ENCODE peak calls at places on chromosomes 1 and 21, in seven cellular contexts. One of them, this sample, is unnamed.

GRCh38 chr1:110339427-110340206 is 440 bp downstream of the RBM15 start:
- DNase-seq in H1: peak; percentile 90
- DNase-seq in SK-N-SH: peak; percentile 62
- DNase-seq in tibial nerve: peak; percentile 34
- DNase-seq in A549: peak; percentile 30
- DNase-seq in stomach: peak; percentile 51
- DNase-seq in transverse colon: peak; percentile 63
- DNase-seq in this sample: no peak

GRCh38 chr1:234972411-234973191 is 156.0 kb downstream of the TOMM20 start:
- DNase-seq in H1: no peak
- DNase-seq in SK-N-SH: no peak
- DNase-seq in tibial nerve: no peak
- DNase-seq in A549: no peak
- DNase-seq in stomach: no peak
- DNase-seq in transverse colon: no peak
- DNase-seq in this sample: no peak

GRCh38 chr1:42922687-42923366 is 35.8 kb downstream of the SLC2A1 start:
- DNase-seq in H1: peak; percentile 68
- DNase-seq in SK-N-SH: peak; percentile 78
- DNase-seq in tibial nerve: no peak
- DNase-seq in A549: peak; percentile 73
- DNase-seq in stomach: no peak
- DNase-seq in transverse colon: peak; percentile 59
- DNase-seq in this sample: no peak

GRCh38 chr1:21665711-21666571 is 3.2 kb downstream of the RAP1GAP start:
- DNase-seq in H1: no peak
- DNase-seq in SK-N-SH: no peak
- DNase-seq in tibial nerve: no peak
- DNase-seq in A549: no peak
- DNase-seq in stomach: peak; percentile 31
- DNase-seq in transverse colon: no peak
- DNase-seq in this sample: peak; percentile 9

GRCh38 chr1:15423355-15424077 is 13.8 kb downstream of the EFHD2 start:
- DNase-seq in H1: no peak
- DNase-seq in SK-N-SH: no peak
- DNase-seq in tibial nerve: no peak
- DNase-seq in A549: no peak
- DNase-seq in stomach: no peak
- DNase-seq in transverse colon: no peak
- DNase-seq in this sample: no peak

GRCh38 chr1:18045206-18045605 is 62.4 kb upstream of the IGSF21 start:
- DNase-seq in H1: no peak
- DNase-seq in SK-N-SH: no peak
- DNase-seq in tibial nerve: no peak
- DNase-seq in A549: no peak
- DNase-seq in stomach: no peak
- DNase-seq in transverse colon: no peak
- DNase-seq in this sample: no peak

GRCh38 chr1:201624741-201625646 is 86.1 kb downstream of the NAV1 start:
- DNase-seq in H1: no peak
- DNase-seq in SK-N-SH: no peak
- DNase-seq in tibial nerve: no peak
- DNase-seq in A549: no peak
- DNase-seq in stomach: no peak
- DNase-seq in transverse colon: no peak
- DNase-seq in this sample: no peak

GRCh38 chr1:1665815-1666251 is 7.0 kb upstream of the CDK11B start:
- DNase-seq in H1: peak; percentile 88
- DNase-seq in SK-N-SH: peak; percentile 78
- DNase-seq in tibial nerve: no peak
- DNase-seq in A549: no peak
- DNase-seq in stomach: peak; percentile 26
- DNase-seq in transverse colon: no peak
- DNase-seq in this sample: peak; percentile 51

GRCh38 chr1:226814751-226815496 is 55.5 kb upstream of the PSEN2 start:
- DNase-seq in H1: no peak
- DNase-seq in SK-N-SH: no peak
- DNase-seq in tibial nerve: no peak
- DNase-seq in A549: peak; percentile 56
- DNase-seq in stomach: peak; percentile 63
- DNase-seq in transverse colon: peak; percentile 73
- DNase-seq in this sample: peak; percentile 62

GRCh38 chr1:76291186-76291585 is 216.6 kb downstream of the ST6GALNAC3 start:
- DNase-seq in H1: no peak
- DNase-seq in SK-N-SH: no peak
- DNase-seq in tibial nerve: no peak
- DNase-seq in A549: no peak
- DNase-seq in stomach: no peak
- DNase-seq in transverse colon: no peak
- DNase-seq in this sample: no peak

GRCh38 chr1:225888898-225889690 is at the start of gene LEFTY1:
- DNase-seq in H1: no peak
- DNase-seq in SK-N-SH: peak; percentile 40
- DNase-seq in tibial nerve: no peak
- DNase-seq in A549: no peak
- DNase-seq in stomach: no peak
- DNase-seq in transverse colon: peak; percentile 73
- DNase-seq in this sample: no peak

GRCh38 chr1:61591316-61591715 is 133.6 kb downstream of the TM2D1 start:
- DNase-seq in H1: no peak
- DNase-seq in SK-N-SH: no peak
- DNase-seq in tibial nerve: no peak
- DNase-seq in A549: no peak
- DNase-seq in stomach: no peak
- DNase-seq in transverse colon: no peak
- DNase-seq in this sample: no peak

GRCh38 chr1:29576510-29576909 is 340.2 kb downstream of the PTPRU start:
- DNase-seq in H1: no peak
- DNase-seq in SK-N-SH: no peak
- DNase-seq in tibial nerve: no peak
- DNase-seq in A549: no peak
- DNase-seq in stomach: no peak
- DNase-seq in transverse colon: no peak
- DNase-seq in this sample: no peak

GRCh38 chr1:173869108-173869359 is 854 bp downstream of the ZBTB37 start:
- DNase-seq in H1: no peak
- DNase-seq in SK-N-SH: no peak
- DNase-seq in tibial nerve: no peak
- DNase-seq in A549: no peak
- DNase-seq in stomach: no peak
- DNase-seq in transverse colon: no peak
- DNase-seq in this sample: no peak

GRCh38 chr1:48109390-48110009 is 112.3 kb upstream of the TRABD2B start:
- DNase-seq in H1: no peak
- DNase-seq in SK-N-SH: peak; percentile 36
- DNase-seq in tibial nerve: no peak
- DNase-seq in A549: no peak
- DNase-seq in stomach: no peak
- DNase-seq in transverse colon: no peak
- DNase-seq in this sample: peak; percentile 23

GRCh38 chr1:3717715-3718601 is 34.3 kb upstream of the CCDC27 start:
- DNase-seq in H1: peak; percentile 92
- DNase-seq in SK-N-SH: no peak
- DNase-seq in tibial nerve: no peak
- DNase-seq in A549: no peak
- DNase-seq in stomach: no peak
- DNase-seq in transverse colon: no peak
- DNase-seq in this sample: no peak

GRCh38 chr1:201350361-201350725 is 27.1 kb downstream of the TNNT2 start:
- DNase-seq in H1: no peak
- DNase-seq in SK-N-SH: no peak
- DNase-seq in tibial nerve: no peak
- DNase-seq in A549: no peak
- DNase-seq in stomach: no peak
- DNase-seq in transverse colon: no peak
- DNase-seq in this sample: no peak

GRCh38 chr1:111742938-111743549 is 3.8 kb upstream of the INKA2 start:
- DNase-seq in H1: no peak
- DNase-seq in SK-N-SH: no peak
- DNase-seq in tibial nerve: no peak
- DNase-seq in A549: no peak
- DNase-seq in stomach: no peak
- DNase-seq in transverse colon: no peak
- DNase-seq in this sample: no peak

GRCh38 chr21:32578107-32578691 is 7.1 kb downstream of the TCP10L start:
- DNase-seq in H1: peak; percentile 70
- DNase-seq in SK-N-SH: peak; percentile 44
- DNase-seq in tibial nerve: no peak
- DNase-seq in A549: no peak
- DNase-seq in stomach: no peak
- DNase-seq in transverse colon: peak; percentile 34
- DNase-seq in this sample: no peak

GRCh38 chr1:178501705-178502329 is 5.1 kb upstream of the CLEC20A start:
- DNase-seq in H1: peak; percentile 96
- DNase-seq in SK-N-SH: peak; percentile 85
- DNase-seq in tibial nerve: peak; percentile 37
- DNase-seq in A549: peak; percentile 80
- DNase-seq in stomach: peak; percentile 77
- DNase-seq in transverse colon: peak; percentile 75
- DNase-seq in this sample: peak; percentile 70

GRCh38 chr21:21996891-21997290 is 998.7 kb downstream of the NCAM2 start:
- DNase-seq in H1: no peak
- DNase-seq in SK-N-SH: no peak
- DNase-seq in tibial nerve: no peak
- DNase-seq in A549: no peak
- DNase-seq in stomach: no peak
- DNase-seq in transverse colon: no peak
- DNase-seq in this sample: no peak

GRCh38 chr1:230236951-230237350 is 169.9 kb downstream of the GALNT2 start:
- DNase-seq in H1: no peak
- DNase-seq in SK-N-SH: no peak
- DNase-seq in tibial nerve: no peak
- DNase-seq in A549: no peak
- DNase-seq in stomach: no peak
- DNase-seq in transverse colon: no peak
- DNase-seq in this sample: no peak

DNA sequence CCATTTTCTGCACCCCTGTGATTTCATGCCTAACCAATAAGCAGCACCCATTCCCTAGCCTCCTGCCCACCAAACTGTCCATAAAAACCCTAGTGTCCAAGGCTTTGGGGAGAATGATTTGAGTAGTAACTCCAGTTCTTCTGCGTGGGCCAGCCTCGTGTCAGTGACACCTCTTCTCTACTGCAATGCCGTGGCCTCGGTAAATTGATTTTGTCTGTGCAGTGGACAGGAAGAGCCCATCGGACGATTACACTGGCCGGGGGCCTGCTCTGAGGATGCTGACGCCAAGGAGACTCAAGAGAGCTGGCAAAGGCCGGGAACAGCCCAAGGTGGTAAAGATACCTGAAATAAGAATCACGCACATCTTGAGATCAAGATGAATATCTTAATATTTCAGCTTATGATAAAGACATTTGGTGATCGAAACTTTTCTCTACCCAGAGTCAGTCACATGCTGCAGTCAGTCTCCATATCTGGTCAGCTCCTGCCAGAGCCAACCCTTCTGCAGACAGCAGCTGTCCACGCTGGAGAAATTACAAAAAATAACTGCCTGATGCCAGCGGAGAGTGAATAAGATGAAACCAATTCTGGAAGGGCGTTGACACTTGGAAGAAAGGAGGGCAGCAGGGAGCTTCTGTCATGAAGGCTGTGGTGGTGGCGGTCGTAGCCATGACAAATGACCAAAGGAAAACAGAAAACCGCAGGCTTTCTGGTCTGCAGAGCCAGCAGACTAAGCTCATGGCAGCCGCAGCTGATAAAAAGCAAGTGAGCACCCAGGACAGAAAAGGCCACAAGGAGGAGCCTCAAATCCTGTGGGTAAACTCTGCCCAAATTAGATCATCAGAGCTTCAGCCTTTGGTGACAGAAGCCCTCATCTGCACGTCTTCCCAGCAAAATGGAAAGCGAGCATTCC is 29.1 kb downstream of the RSPH1 start:
- DNase-seq in H1: no peak
- DNase-seq in SK-N-SH: no peak
- DNase-seq in tibial nerve: no peak
- DNase-seq in A549: no peak
- DNase-seq in stomach: no peak
- DNase-seq in transverse colon: peak; percentile 41
- DNase-seq in this sample: no peak
- TF ChIP-seq EP300 in H1: no peak
- TF ChIP-seq EP300 in SK-N-SH: no peak
- TF ChIP-seq EP300 in tibial nerve: no peak
- TF ChIP-seq EP300 in A549: no peak
- TF ChIP-seq EP300 in stomach: no peak
- TF ChIP-seq EP300 in transverse colon: no peak
- TF ChIP-seq EP300 in this sample: no peak

GRCh38 chr1:156670791-156671190 is 6.4 kb downstream of the NES start:
- DNase-seq in H1: no peak
- DNase-seq in SK-N-SH: no peak
- DNase-seq in tibial nerve: no peak
- DNase-seq in A549: no peak
- DNase-seq in stomach: no peak
- DNase-seq in transverse colon: no peak
- DNase-seq in this sample: no peak
- H3K27ac ChIP-seq in H1: no peak overlapping the region
- H3K27ac ChIP-seq in SK-N-SH: no peak overlapping the region
- H3K27ac ChIP-seq in tibial nerve: no peak overlapping the region
- H3K27ac ChIP-seq in A549: no peak overlapping the region
- H3K27ac ChIP-seq in stomach: no peak overlapping the region
- H3K27ac ChIP-seq in transverse colon: no peak overlapping the region
- H3K27ac ChIP-seq in this sample: no peak overlapping the region

GRCh38 chr1:50369830-50370229 is 53.4 kb downstream of the DMRTA2 start:
- DNase-seq in H1: no peak
- DNase-seq in SK-N-SH: no peak
- DNase-seq in tibial nerve: no peak
- DNase-seq in A549: no peak
- DNase-seq in stomach: no peak
- DNase-seq in transverse colon: no peak
- DNase-seq in this sample: no peak
- TF ChIP-seq CTCF in H1: peak; percentile 51
- TF ChIP-seq CTCF in SK-N-SH: peak; percentile 29
- TF ChIP-seq CTCF in tibial nerve: no peak
- TF ChIP-seq CTCF in A549: peak; percentile 5
- TF ChIP-seq CTCF in stomach: no peak
- TF ChIP-seq CTCF in transverse colon: no peak
- TF ChIP-seq CTCF in this sample: no peak

DNA sequence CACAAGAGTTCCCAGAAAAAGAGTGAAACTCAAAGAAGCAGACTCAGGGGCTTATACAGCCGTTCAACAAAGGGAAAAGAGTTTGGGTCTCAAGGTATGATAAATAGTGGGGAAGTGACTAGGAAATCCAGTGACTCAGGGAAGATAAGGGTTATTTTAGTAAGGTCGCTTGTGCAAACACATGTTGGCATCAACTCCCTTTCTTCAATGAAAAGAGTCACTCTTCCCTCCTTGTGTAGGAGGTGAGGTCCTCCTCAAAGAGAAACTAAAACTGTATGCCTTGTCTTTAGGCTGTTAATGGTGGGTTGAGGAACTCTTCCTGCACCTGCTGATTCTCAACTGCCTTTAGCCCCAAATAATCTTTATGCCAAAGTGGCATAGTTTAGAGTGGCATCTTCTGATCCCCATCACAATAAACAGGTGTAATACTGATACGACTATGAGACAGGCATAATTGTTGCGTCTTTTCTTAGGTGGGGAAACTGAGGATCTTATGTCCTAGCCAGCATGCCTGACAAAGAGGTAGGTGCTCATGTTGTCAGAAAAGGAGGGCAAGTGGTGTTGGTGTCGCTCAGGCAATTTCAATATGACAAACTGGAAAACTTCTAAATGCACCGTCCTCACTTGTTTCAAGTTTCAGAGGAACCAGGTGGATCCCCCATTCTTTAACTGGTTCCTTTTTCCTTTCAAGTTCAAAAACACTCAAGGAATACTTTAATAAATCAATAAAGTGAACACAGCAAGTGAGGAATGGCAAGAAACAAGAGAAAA is 294.1 kb upstream of the RUNX1 start:
- DNase-seq in H1: no peak
- DNase-seq in SK-N-SH: no peak
- DNase-seq in tibial nerve: no peak
- DNase-seq in A549: no peak
- DNase-seq in stomach: no peak
- DNase-seq in transverse colon: no peak
- DNase-seq in this sample: no peak
- TF ChIP-seq EP300 in H1: no peak
- TF ChIP-seq EP300 in SK-N-SH: no peak
- TF ChIP-seq EP300 in tibial nerve: no peak
- TF ChIP-seq EP300 in A549: no peak
- TF ChIP-seq EP300 in stomach: no peak
- TF ChIP-seq EP300 in transverse colon: no peak
- TF ChIP-seq EP300 in this sample: no peak